ENCODE peak calls at places on chromosomes 2 and 18, in six cellular contexts. F is pancreas, R is upper lobe of right lung, C is left lung, Q is IMR-90, X is lower lobe of right lung. V is an unnamed sample. For H3K27me3 and H3K4me1, the result is how much of the 10 kb centered on the place peaks cover.

GRCh38 chr2:17644997-17645715 is 104.7 kb downstream of the VSNL1 start:
- DNase-seq in F (no peak), R (no peak), C (no peak), Q (peak), X (no peak), V (no peak)

GRCh38 chr18:26549486-26550435 is 1.4 kb upstream of the KCTD1 start:
- DNase-seq in F (peak), R (peak), C (peak), Q (peak), X (peak), V (peak)

GRCh38 chr2:202932425-202933138 is 20.5 kb downstream of the CARF start:
- DNase-seq in F (no peak), R (no peak), C (no peak), Q (peak), X (no peak), V (no peak)

GRCh38 chr2:11007331-11007909 is 95.7 kb downstream of the KCNF1 start:
- DNase-seq in F (no peak), R (no peak), C (no peak), Q (no peak), X (no peak), V (no peak)

GRCh38 chr2:117087565-117088291 is 726.8 kb upstream of the DDX18 start:
- DNase-seq in F (no peak), R (no peak), C (no peak), Q (no peak), X (no peak), V (no peak)

GRCh38 chr2:134866498-134867099 is 28.2 kb downstream of the ACMSD start:
- DNase-seq in F (no peak), R (no peak), C (no peak), Q (peak), X (no peak), V (no peak)

GRCh38 chr18:79203017-79203605 is 133.9 kb downstream of the ATP9B start:
- DNase-seq in F (no peak), R (no peak), C (no peak), Q (peak), X (no peak), V (no peak)

GRCh38 chr2:74957886-74958276 is 562 bp upstream of the POLE4 start:
- DNase-seq in F (no peak), R (no peak), C (no peak), Q (no peak), X (no peak), V (no peak)

GRCh38 chr2:226781471-226781870 is 18.1 kb downstream of the IRS1 start:
- DNase-seq in F (no peak), R (no peak), C (no peak), Q (no peak), X (no peak), V (no peak)

GRCh38 chr2:135052997-135053474 is 944 bp downstream of the RAB3GAP1 start:
- DNase-seq in F (no peak), R (no peak), C (no peak), Q (no peak), X (peak), V (no peak)

GRCh38 chr2:147232225-147232669 is 612.6 kb upstream of the ACVR2A start:
- DNase-seq in F (no peak), R (no peak), C (no peak), Q (no peak), X (no peak), V (no peak)

GRCh38 chr2:203585541-203585940 is 50.4 kb upstream of the RAPH1 start:
- DNase-seq in F (no peak), R (no peak), C (no peak), Q (no peak), X (no peak), V (no peak)

GRCh38 chr2:9347411-9347853 is 75.9 kb downstream of the ITGB1BP1 start:
- DNase-seq in F (no peak), R (no peak), C (peak), Q (no peak), X (no peak), V (no peak)

GRCh38 chr2:131521961-131522781 is 5.5 kb upstream of the CCDC74A start:
- DNase-seq in F (no peak), R (peak), C (no peak), Q (no peak), X (no peak), V (peak)

GRCh38 chr2:72159611-72160010 is 11.9 kb upstream of the CYP26B1 start:
- DNase-seq in F (no peak), R (no peak), C (no peak), Q (no peak), X (no peak), V (no peak)

GRCh38 chr18:74234326-74235171 is 57.2 kb downstream of the CYB5A start:
- DNase-seq in F (no peak), R (no peak), C (no peak), Q (peak), X (no peak), V (no peak)

GRCh38 chr18:24427484-24427883 is 1.0 kb downstream of the IMPACT start:
- DNase-seq in F (no peak), R (no peak), C (no peak), Q (peak), X (no peak), V (no peak)

DNA sequence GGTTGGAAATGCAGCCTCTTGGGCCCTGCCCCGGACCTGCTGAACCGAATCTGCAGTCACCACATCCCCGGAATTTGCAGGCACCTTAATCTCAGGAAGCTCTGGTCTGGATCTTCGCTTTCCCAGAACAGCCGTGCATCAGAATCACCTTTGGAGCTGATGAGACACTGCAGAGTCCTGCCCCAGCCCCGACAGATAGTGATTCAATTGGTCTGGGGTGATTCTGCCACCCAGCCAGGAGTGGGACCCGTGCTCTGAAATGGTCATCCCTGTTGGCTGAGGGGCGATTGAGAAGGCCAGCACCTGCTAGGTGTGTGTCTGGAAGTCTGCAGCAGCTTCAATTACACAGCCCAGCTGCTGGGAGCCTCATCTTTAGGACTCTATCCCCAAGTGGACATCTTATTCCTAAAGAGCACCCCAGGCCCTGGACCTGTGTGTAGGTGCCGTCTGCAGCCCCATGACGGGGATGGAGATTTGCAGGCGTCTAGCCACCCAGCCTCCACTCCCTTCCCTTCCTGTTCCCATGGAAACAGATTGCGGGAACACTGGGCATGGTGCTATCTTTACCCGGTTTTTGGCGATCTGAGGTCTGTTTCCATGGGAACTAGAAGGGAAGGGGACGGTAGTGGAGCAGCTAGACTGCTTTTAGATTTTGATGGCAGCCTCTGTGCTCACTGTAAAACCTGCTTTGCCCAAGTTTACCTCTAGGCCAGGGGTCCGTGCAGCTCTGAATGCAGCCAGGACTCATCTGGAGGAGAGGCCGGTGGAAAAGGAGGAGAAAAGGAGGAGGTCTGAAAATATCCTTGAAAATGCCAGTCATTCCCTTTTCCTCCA is 156.1 kb downstream of the LDLRAD4 start:
- DNase-seq in F (no peak), R (no peak), C (no peak), Q (no peak), X (no peak), V (peak)
- H3K4me3 ChIP-seq in F (no peak), R (no peak), C (no peak), Q (no peak), X (no peak), V (no peak)

GRCh38 chr18:9706081-9706935 is 1.8 kb upstream of the RAB31 start:
- DNase-seq in F (no peak), R (no peak), C (no peak), Q (peak), X (no peak), V (no peak)
- H3K27me3 ChIP-seq in F (under half), R (under half), C (under half), Q (under half), X (under half), V (under half)

DNA sequence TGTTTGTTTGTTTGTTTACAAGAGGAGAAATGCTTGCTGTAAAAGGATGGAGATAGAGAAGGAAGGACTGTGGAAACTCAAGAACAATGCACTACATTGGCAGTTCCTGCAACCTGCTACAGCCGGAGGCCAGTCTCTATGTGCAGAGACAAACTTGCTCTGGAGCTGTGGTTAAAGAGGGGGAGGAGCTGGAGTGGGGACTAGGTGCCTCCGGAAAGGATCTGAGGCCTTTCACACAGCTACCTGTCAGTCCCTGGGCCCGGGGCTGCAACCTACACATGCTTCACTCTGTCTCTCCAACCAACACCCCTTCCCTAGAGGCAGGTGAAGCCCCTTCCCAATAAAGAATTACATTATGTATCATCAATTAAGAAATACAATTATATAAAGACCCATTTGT is 1234.0 kb upstream of the ZEB2 start:
- DNase-seq in F (no peak), R (no peak), C (no peak), Q (no peak), X (no peak), V (no peak)
- H3K4me1 ChIP-seq in F (under half), R (under half), C (under half), Q (under half), X (under half), V (under half)

GRCh38 chr2:241545113-241545512 is 13.4 kb upstream of the BOK start:
- DNase-seq in F (peak), R (no peak), C (no peak), Q (peak), X (no peak), V (no peak)
- H3K4me3 ChIP-seq in F (no peak), R (no peak), C (no peak), Q (peak), X (no peak), V (no peak)

DNA sequence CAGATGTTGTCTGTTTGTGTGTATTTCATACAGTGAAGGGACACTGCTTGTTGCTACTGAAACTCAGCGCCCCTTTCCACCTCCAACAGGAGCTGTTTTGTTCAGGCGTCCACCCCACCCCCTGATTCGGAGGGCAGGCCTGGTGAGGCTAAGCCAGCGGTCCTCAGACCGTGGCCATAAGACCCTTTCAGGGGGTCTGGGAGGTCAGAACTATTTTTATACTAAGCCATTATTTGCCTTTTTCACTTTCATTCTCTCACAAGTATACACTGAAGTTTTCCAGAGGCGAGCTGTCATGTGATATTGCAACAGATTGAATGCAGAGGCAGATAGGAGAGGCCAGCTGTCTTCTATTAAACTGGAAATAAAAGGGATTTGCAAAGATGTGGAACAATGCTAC is 39.7 kb upstream of the IGFBP5 start:
- DNase-seq in F (no peak), R (no peak), C (no peak), Q (peak), X (no peak), V (no peak)
- H3K27me3 ChIP-seq in F (under half), R (under half), C (under half), Q (under half), X (under half), V (under half)

DNA sequence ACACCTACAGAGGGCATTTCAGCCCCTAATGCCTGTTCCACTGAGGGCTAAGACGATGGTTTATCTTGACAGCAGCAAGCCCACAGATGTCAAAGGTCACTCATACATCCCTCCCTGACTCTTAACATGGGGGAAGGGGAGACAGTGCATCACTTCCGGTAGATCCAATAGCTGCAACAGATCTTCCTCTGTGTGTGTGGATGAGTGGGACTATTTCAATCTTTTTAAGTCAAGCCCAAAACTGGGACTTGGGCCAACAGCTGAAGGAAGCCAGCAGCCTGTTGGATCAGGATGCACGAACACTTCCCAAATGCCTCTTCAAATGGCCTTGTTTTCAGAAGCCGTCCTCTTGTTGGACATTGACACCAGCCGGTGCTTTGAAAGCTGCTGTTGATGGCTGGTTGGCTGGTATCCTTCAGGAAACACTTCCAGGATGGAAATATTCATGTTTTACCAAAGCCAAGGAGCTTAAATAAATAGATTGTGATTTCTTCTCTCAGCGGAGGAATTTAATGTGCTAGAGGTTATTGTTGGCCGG is 59.2 kb downstream of the IL1R2 start:
- DNase-seq in F (no peak), R (peak), C (peak), Q (peak), X (peak), V (peak)
- H3K4me1 ChIP-seq in F (under half), R (half or more), C (half or more), Q (under half), X (half or more), V (under half)

GRCh38 chr18:21241224-21242131 is 554 bp upstream of the GREB1L start:
- DNase-seq in F (peak), R (no peak), C (no peak), Q (no peak), X (no peak), V (peak)
- H3K4me3 ChIP-seq in F (peak), R (peak), C (peak), Q (no peak), X (peak), V (peak)

GRCh38 chr2:240781471-240782220 is 38.4 kb downstream of the KIF1A start:
- DNase-seq in F (peak), R (no peak), C (no peak), Q (no peak), X (no peak), V (peak)

GRCh38 chr2:240783819-240784621 is 36.0 kb downstream of the KIF1A start:
- DNase-seq in F (peak), R (no peak), C (no peak), Q (no peak), X (peak), V (peak)

GRCh38 chr2:240782221-240782885 is 37.7 kb downstream of the KIF1A start:
- DNase-seq in F (peak), R (no peak), C (no peak), Q (no peak), X (no peak), V (peak)

GRCh38 chr2:240784629-240785423 is 35.2 kb downstream of the KIF1A start:
- DNase-seq in F (peak), R (peak), C (no peak), Q (no peak), X (peak), V (peak)

GRCh38 chr2:240782886-240783818 is 36.9 kb downstream of the KIF1A start:
- DNase-seq in F (peak), R (no peak), C (no peak), Q (no peak), X (peak), V (peak)
- H3K27me3 ChIP-seq in F (under half), R (under half), C (under half), Q (under half), X (under half), V (under half)

DNA sequence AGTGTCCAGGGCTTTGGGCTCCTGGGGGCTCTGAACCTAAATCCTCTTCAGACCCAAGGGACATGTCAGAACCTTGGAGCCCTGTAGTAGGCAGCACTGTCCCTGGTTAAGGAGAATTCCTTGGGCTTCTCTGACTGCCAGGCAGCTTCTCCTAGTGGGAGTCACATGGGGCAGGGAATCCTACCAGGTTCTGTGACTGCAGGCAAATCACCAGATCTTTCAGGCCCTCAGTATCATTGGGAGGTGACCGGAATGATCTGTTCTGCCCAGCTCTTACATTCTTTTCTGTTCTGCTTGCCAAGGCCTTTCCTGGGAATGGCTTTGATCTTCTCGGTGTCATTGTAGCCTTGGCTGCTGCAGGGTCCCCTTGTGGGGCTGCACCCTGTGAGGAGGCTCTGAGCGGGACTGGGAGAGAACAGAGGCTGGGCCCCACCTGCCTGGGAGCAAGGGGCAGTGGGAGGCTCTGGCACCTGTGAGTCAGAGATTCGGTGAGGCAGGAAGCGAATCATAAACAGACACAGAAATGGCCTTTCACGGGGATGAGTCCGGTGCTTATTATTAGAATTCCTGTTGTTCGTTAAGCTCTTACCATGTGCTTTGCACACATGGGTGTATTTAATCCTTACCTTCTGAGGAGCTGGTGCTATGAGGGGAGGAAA is 14.1 kb downstream of the CEP68 start:
- DNase-seq in F (no peak), R (no peak), C (no peak), Q (peak), X (no peak), V (no peak)
- H3K4me1 ChIP-seq in F (under half), R (under half), C (half or more), Q (under half), X (half or more), V (under half)